ENCODE peak calls at places on chromosomes 16 and 17, in nine cellular contexts. Y is substantia nigra, W is left lung, X is right cardiac atrium, V is left ventricle myocardium inferior, B is caudate nucleus, G is right lobe of liver, D is cardiac muscle cell, K is HL-60. E is an unnamed sample.

GRCh38 chr17:13940858-13941665 is 128.2 kb upstream of the COX10 start:
- DNase-seq in D (no peak), B (no peak), V (no peak), G (no peak), Y (no peak), X (no peak), K (no peak), W (no peak), E (no peak)

GRCh38 chr16:48041861-48042435 is 113.8 kb downstream of the ABCC12 start:
- DNase-seq in K (no peak), G (no peak), W (no peak), D (peak), V (no peak), B (no peak), X (no peak), Y (no peak), E (no peak)

GRCh38 chr17:82338858-82339633 is 5.5 kb upstream of the SECTM1 start:
- DNase-seq in X (peak), D (no peak), B (peak), G (no peak), K (no peak), Y (no peak), V (no peak), W (peak), E (peak)

GRCh38 chr16:87733190-87733589 is 32.6 kb downstream of the KLHDC4 start:
- DNase-seq in X (no peak), B (no peak), D (no peak), Y (no peak), W (no peak), V (no peak), K (no peak), G (no peak), E (no peak)

GRCh38 chr16:8867483-8868271 is 1.1 kb downstream of the CARHSP1 start:
- DNase-seq in B (no peak), D (peak), V (peak), W (no peak), Y (peak), X (peak), G (peak), K (no peak), E (peak)

GRCh38 chr17:73513426-73513825 is 130.8 kb downstream of the SDK2 start:
- DNase-seq in V (no peak), K (no peak), G (no peak), X (peak), W (no peak), D (no peak), B (no peak), Y (no peak), E (no peak)

GRCh38 chr17:63249256-63250006 is 196.7 kb downstream of the CYB561 start:
- DNase-seq in D (no peak), K (no peak), G (no peak), B (no peak), X (no peak), V (no peak), Y (no peak), W (no peak), E (no peak)

GRCh38 chr16:24046442-24046841 is 209.7 kb upstream of the CACNG3 start:
- DNase-seq in K (no peak), V (no peak), B (peak), W (no peak), G (no peak), Y (no peak), D (peak), X (no peak), E (no peak)

GRCh38 chr16:75322706-75323105 is 71.3 kb upstream of the BCAR1 start:
- DNase-seq in D (no peak), X (no peak), Y (no peak), W (no peak), V (no peak), K (no peak), G (no peak), B (no peak), E (no peak)

GRCh38 chr17:58215685-58216084 is 3.4 kb downstream of the MKS1 start:
- DNase-seq in K (no peak), V (no peak), Y (no peak), B (no peak), G (no peak), D (no peak), X (no peak), W (no peak), E (no peak)

GRCh38 chr16:74700206-74701040 is at the start of gene MLKL:
- DNase-seq in K (peak), X (peak), B (no peak), W (peak), Y (no peak), G (peak), D (peak), V (peak), E (peak)

GRCh38 chr16:85417156-85417860 is 195.8 kb upstream of the GSE1 start:
- DNase-seq in G (peak), X (no peak), Y (no peak), D (no peak), K (no peak), B (no peak), V (peak), W (peak), E (peak)

GRCh38 chr16:88007321-88007731 is 56.1 kb downstream of the BANP start:
- DNase-seq in K (no peak), Y (peak), D (no peak), W (peak), G (no peak), B (no peak), V (no peak), X (no peak), E (no peak)

GRCh38 chr17:28204751-28205150 is 114.2 kb upstream of the TMEM97 start:
- DNase-seq in W (no peak), G (no peak), K (no peak), B (no peak), Y (no peak), D (no peak), X (no peak), V (no peak), E (no peak)

GRCh38 chr17:79822583-79823124 is 16.6 kb downstream of the CBX4 start:
- DNase-seq in W (no peak), Y (no peak), X (no peak), V (no peak), B (no peak), G (no peak), D (no peak), K (no peak), E (no peak)

GRCh38 chr16:83066881-83067280 is 440.1 kb downstream of the CDH13 start:
- DNase-seq in Y (no peak), V (no peak), D (no peak), W (no peak), K (no peak), X (no peak), G (no peak), B (no peak), E (no peak)

GRCh38 chr17:37614391-37614790 is 5.2 kb upstream of the SYNRG start:
- DNase-seq in K (no peak), W (no peak), D (no peak), G (no peak), B (no peak), Y (no peak), V (no peak), X (no peak), E (no peak)

GRCh38 chr17:48614904-48615211 is 234 bp downstream of the HOXB8 start:
- DNase-seq in W (no peak), X (no peak), D (no peak), B (no peak), K (no peak), V (no peak), Y (no peak), G (no peak), E (no peak)

GRCh38 chr17:36459601-36460000 is 26.9 kb upstream of the ZNHIT3 start:
- DNase-seq in W (no peak), Y (no peak), D (no peak), G (no peak), B (no peak), K (no peak), V (no peak), X (no peak), E (no peak)

GRCh38 chr17:27944546-27945332 is 51.6 kb upstream of the LYRM9 start:
- DNase-seq in D (no peak), G (no peak), X (no peak), W (no peak), Y (no peak), V (no peak), B (no peak), K (no peak), E (no peak)

GRCh38 chr16:7861891-7862585 is 529.4 kb downstream of the RBFOX1 start:
- DNase-seq in K (no peak), X (no peak), B (no peak), W (no peak), D (no peak), V (no peak), Y (no peak), G (no peak), E (no peak)

GRCh38 chr17:57021226-57021940 is 43.5 kb downstream of the SCPEP1 start:
- DNase-seq in Y (no peak), K (no peak), X (no peak), G (no peak), D (no peak), B (no peak), V (no peak), W (no peak), E (no peak)

GRCh38 chr16:88871349-88871702 is 4.9 kb upstream of the PABPN1L start:
- DNase-seq in G (no peak), K (no peak), X (no peak), Y (no peak), V (no peak), B (no peak), D (no peak), W (no peak), E (no peak)

GRCh38 chr16:4496305-4496704 is 20.1 kb downstream of the HMOX2 start:
- DNase-seq in B (no peak), V (no peak), G (no peak), K (no peak), Y (no peak), W (no peak), D (no peak), X (no peak), E (no peak)

GRCh38 chr16:4501071-4501478 is 24.9 kb downstream of the HMOX2 start:
- DNase-seq in V (no peak), K (no peak), G (no peak), W (no peak), D (no peak), X (peak), B (no peak), Y (peak), E (no peak)

GRCh38 chr16:4500283-4500682 is 24.1 kb downstream of the HMOX2 start:
- DNase-seq in K (no peak), G (no peak), W (no peak), D (peak), B (no peak), X (no peak), Y (peak), V (no peak), E (no peak)

GRCh38 chr16:4498546-4499195 is 22.5 kb downstream of the HMOX2 start:
- DNase-seq in X (no peak), K (no peak), G (no peak), V (no peak), Y (no peak), D (no peak), B (no peak), W (no peak), E (no peak)

GRCh38 chr16:4499196-4499555 is 23.0 kb downstream of the HMOX2 start:
- DNase-seq in G (no peak), W (no peak), K (no peak), Y (no peak), D (no peak), X (no peak), V (no peak), B (no peak), E (no peak)
- H3K27ac ChIP-seq in G (no peak), W (no peak), K (no peak), Y (peak), D (no peak), X (no peak), V (no peak), B (peak), E (no peak)

DNA sequence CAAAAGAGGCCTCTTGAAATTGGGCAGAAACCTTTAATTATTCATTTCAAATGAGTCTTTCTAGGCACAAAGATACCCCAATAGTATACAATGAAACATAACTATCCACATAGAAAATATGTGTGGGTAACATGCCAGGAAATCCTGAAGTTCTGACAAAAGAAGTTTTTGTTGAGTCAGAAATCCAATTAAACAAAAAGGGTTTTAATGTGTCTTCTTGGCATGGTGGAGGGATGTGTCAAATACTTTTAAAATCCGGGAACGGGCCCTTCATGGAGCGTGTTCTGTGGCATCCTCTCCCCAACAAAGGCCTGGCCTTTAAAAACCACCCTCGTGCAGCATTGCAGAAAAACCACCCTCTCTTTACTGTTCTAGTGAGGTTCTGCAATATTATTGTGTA is 14.2 kb downstream of the CDRT4 start:
- DNase-seq in Y (no peak), G (no peak), B (no peak), K (no peak), D (no peak), W (no peak), X (no peak), V (no peak), E (no peak)
- H3K27ac ChIP-seq in Y (peak), G (no peak), B (peak), K (no peak), D (no peak), W (no peak), X (no peak), V (peak), E (no peak)

GRCh38 chr17:72193395-72194106 is 72.7 kb downstream of the SOX9 start:
- DNase-seq in K (no peak), B (no peak), V (peak), X (peak), D (no peak), G (no peak), W (no peak), Y (no peak), E (peak)

GRCh38 chr17:72191901-72192300 is 71.1 kb downstream of the SOX9 start:
- DNase-seq in V (peak), X (peak), G (no peak), W (no peak), D (no peak), B (no peak), Y (no peak), K (no peak), E (peak)

GRCh38 chr17:72192409-72193192 is 71.8 kb downstream of the SOX9 start:
- DNase-seq in D (no peak), G (no peak), W (no peak), B (no peak), K (no peak), Y (no peak), V (peak), X (peak), E (peak)

GRCh38 chr17:72189781-72190593 is 69.2 kb downstream of the SOX9 start:
- DNase-seq in V (no peak), W (no peak), G (no peak), D (no peak), K (no peak), Y (no peak), X (no peak), B (no peak), E (no peak)

DNA sequence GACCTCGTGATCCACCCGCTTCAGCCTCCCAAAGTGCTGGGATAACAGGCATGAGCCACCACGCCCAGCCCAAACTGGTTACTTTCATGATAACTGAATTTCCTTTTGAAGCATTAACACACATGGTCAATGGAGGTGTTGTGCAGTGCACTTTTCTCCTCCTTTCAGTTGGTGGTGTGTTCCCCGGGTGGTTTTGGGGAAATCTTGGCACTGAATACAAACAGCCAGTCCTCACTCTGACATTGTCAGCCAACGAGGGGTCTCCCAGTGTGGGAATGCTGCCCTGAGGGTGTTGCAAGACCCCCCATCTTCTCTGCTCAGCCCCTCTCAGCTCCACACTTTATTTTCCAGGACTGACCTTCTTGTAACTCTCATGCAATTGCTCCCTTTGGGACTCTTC is 70.5 kb downstream of the SOX9 start:
- DNase-seq in X (peak), V (no peak), G (no peak), D (no peak), W (no peak), K (no peak), Y (no peak), B (no peak), E (no peak)
- H3K27ac ChIP-seq in X (peak), V (peak), G (no peak), D (no peak), W (no peak), K (no peak), Y (no peak), B (no peak), E (no peak)

GRCh38 chr16:2904100-2904921 is 7.4 kb upstream of the FLYWCH1 start:
- DNase-seq in B (peak), W (peak), Y (peak), G (peak), X (peak), D (peak), K (peak), V (peak), E (peak)

GRCh38 chr16:2904922-2905240 is 6.8 kb upstream of the FLYWCH1 start:
- DNase-seq in D (no peak), V (no peak), K (no peak), W (no peak), B (no peak), G (peak), X (peak), Y (no peak), E (no peak)

GRCh38 chr16:2902337-2903130 is 9.2 kb upstream of the FLYWCH1 start:
- DNase-seq in Y (no peak), B (no peak), K (no peak), D (no peak), W (no peak), V (no peak), X (peak), G (no peak), E (no peak)

GRCh38 chr16:2905241-2905987 is 6.3 kb upstream of the FLYWCH1 start:
- DNase-seq in W (peak), D (peak), B (peak), G (peak), X (peak), K (peak), Y (peak), V (peak), E (peak)

DNA sequence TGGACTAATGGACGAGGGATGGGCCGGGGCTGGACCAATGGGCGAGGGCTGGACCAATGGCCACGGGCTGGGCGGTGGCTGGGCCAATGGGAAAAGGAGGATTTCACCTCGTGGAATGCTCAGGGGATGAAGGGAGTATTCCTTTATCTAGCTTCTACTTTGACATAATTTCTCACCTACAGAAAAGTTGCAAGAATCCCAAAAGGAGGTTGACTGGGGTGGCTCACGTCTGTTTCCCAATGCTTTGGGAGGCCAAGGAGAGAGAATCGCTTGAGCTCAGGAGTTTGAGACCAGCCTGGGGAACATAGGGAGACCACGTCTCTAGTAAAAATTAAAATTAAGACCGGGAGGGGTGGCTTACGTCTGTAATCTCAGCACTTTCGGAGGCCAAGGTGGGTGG is 5.7 kb upstream of the FLYWCH1 start:
- DNase-seq in X (no peak), B (no peak), G (no peak), V (no peak), W (no peak), D (no peak), K (no peak), Y (no peak), E (no peak)
- H3K27ac ChIP-seq in X (no peak), B (no peak), G (no peak), V (peak), W (no peak), D (peak), K (no peak), Y (no peak), E (peak)

GRCh38 chr17:7017827-7018200 is 5.0 kb upstream of the BCL6B start:
- DNase-seq in W (no peak), Y (no peak), X (no peak), K (no peak), B (no peak), V (no peak), D (no peak), G (no peak), E (no peak)

GRCh38 chr17:7018331-7018964 is 4.4 kb upstream of the BCL6B start:
- DNase-seq in W (no peak), V (no peak), K (no peak), D (no peak), X (peak), Y (peak), B (no peak), G (no peak), E (peak)

GRCh38 chr17:7020894-7021664 is 1.8 kb upstream of the BCL6B start:
- DNase-seq in X (peak), B (no peak), W (no peak), G (no peak), D (no peak), Y (no peak), K (no peak), V (no peak), E (no peak)

GRCh38 chr17:7019839-7020519 is 2.9 kb upstream of the BCL6B start:
- DNase-seq in Y (peak), G (no peak), W (no peak), B (no peak), V (no peak), D (peak), X (peak), K (no peak), E (peak)

GRCh38 chr17:7019406-7019805 is 3.4 kb upstream of the BCL6B start:
- DNase-seq in X (no peak), V (no peak), Y (no peak), K (no peak), W (no peak), D (no peak), G (no peak), B (no peak), E (no peak)
- H3K27ac ChIP-seq in X (peak), V (peak), Y (peak), K (no peak), W (peak), D (no peak), G (peak), B (peak), E (peak)

GRCh38 chr16:19757026-19757425 is 39.0 kb downstream of the IQCK start:
- DNase-seq in V (no peak), X (no peak), G (no peak), B (no peak), Y (no peak), K (no peak), D (no peak), W (no peak), E (no peak)

GRCh38 chr16:19755268-19755667 is 37.2 kb downstream of the IQCK start:
- DNase-seq in V (no peak), B (no peak), K (no peak), G (no peak), X (no peak), W (no peak), D (no peak), Y (no peak), E (no peak)

GRCh38 chr16:19754644-19755036 is 36.6 kb downstream of the IQCK start:
- DNase-seq in K (no peak), Y (no peak), W (no peak), D (no peak), V (no peak), B (no peak), X (no peak), G (no peak), E (no peak)

GRCh38 chr16:19751478-19751877 is 33.4 kb downstream of the IQCK start:
- DNase-seq in G (no peak), X (no peak), K (no peak), B (no peak), D (no peak), W (no peak), V (no peak), Y (no peak), E (no peak)

DNA sequence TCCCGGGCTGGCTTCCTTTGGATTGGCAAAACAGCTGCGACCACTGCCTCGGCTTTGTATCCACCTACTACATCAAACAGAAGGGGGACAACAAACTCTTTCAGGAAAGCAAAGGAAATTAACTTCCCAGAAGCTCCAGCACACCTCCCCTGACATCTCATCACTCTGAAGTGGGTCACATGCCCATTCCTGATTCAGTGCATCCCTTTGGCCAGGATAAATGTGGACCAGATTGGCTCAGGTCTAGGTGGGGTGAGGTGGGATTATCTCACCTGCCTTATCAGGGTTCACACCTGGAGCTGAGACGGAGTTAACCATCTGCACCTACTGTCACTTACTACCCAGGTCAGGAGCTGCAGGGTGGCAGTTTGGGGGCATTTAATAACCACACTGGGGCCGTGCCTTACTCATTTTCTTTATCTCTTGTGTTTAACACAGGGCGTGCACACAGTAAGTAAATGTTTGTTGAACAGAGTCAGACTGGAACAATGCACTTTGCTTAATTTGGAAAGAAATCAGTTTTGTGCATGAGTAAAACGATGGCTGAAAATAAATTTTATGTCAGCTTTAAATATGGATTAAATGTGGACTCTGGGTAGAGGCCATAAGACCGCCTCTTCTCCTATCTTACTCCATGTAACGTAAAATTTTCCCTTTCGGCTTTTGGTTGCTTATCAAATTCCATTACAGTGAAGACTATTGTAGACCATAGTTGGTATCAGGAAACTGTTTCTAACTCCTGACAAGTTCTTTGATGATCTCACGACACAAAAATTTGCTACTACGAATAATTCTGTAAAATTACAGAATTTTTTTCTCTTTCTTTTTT is 36.0 kb downstream of the IQCK start:
- DNase-seq in W (no peak), G (no peak), Y (no peak), K (no peak), V (no peak), B (no peak), D (no peak), X (no peak), E (no peak)
- H3K27ac ChIP-seq in W (no peak), G (no peak), Y (peak), K (no peak), V (peak), B (peak), D (no peak), X (peak), E (peak)

E was measured in psoas muscle.